ENCODE peak calls at places on chromosomes 2 and 18, in four cellular contexts. S is non-pigmented ciliary epithelial cell, K is right cardiac atrium, Q is HL-60. F is an unnamed sample.

GRCh38 chr2:85741811-85742507 is 11.8 kb upstream of the ATOH8 start:
- DNase-seq in S (no peak), K (peak), Q (no peak), F (no peak)

GRCh38 chr2:81648370-81648769 is 1343.8 kb upstream of the LRRTM1 start:
- DNase-seq in S (no peak), K (no peak), Q (no peak), F (no peak)

GRCh38 chr2:112706170-112706664 is 14.6 kb upstream of the NT5DC4 start:
- DNase-seq in S (peak), K (no peak), Q (peak), F (peak)

GRCh38 chr2:152047826-152048476 is 50.9 kb downstream of the CACNB4 start:
- DNase-seq in S (no peak), K (no peak), Q (no peak), F (no peak)

GRCh38 chr18:56257215-56257614 is 381.2 kb downstream of the TXNL1 start:
- DNase-seq in S (peak), K (no peak), Q (no peak), F (no peak)

GRCh38 chr2:212392048-212392447 is 146.6 kb downstream of the ERBB4 start:
- DNase-seq in S (peak), K (no peak), Q (no peak), F (no peak)

GRCh38 chr2:148046802-148047201 is 25.9 kb downstream of the MBD5 start:
- DNase-seq in S (no peak), K (no peak), Q (no peak), F (no peak)

GRCh38 chr18:22465859-22466602 is 48.3 kb upstream of the CTAGE1 start:
- DNase-seq in S (peak), K (no peak), Q (no peak), F (no peak)

GRCh38 chr2:158923180-158923594 is 45.3 kb upstream of the TANC1 start:
- DNase-seq in S (no peak), K (no peak), Q (no peak), F (no peak)

GRCh38 chr2:61074100-61074499 is 8.4 kb downstream of the SANBR start:
- DNase-seq in S (no peak), K (no peak), Q (no peak), F (no peak)

GRCh38 chr18:75244336-75244735 is 33.7 kb downstream of the TSHZ1 start:
- DNase-seq in S (no peak), K (no peak), Q (peak), F (no peak)

GRCh38 chr18:45932708-45933107 is 34.4 kb downstream of the EPG5 start:
- DNase-seq in S (no peak), K (no peak), Q (no peak), F (no peak)

GRCh38 chr2:74077636-74078035 is 70.1 kb downstream of the BOLA3 start:
- DNase-seq in S (no peak), K (no peak), Q (no peak), F (peak)

GRCh38 chr2:25251461-25252273 is 83.3 kb upstream of the POMC start:
- DNase-seq in S (no peak), K (peak), Q (no peak), F (peak)

GRCh38 chr2:214076527-214076926 is 334.3 kb upstream of the VWC2L start:
- DNase-seq in S (no peak), K (no peak), Q (no peak), F (no peak)

GRCh38 chr2:65204461-65205230 is 23.0 kb upstream of the ACTR2 start:
- DNase-seq in S (no peak), K (no peak), Q (peak), F (peak)

GRCh38 chr2:234950730-234951385 is 959 bp upstream of the SH3BP4 start:
- DNase-seq in S (no peak), K (no peak), Q (no peak), F (no peak)

GRCh38 chr2:75606851-75607798 is 39.5 kb upstream of the MRPL19 start:
- DNase-seq in S (peak), K (no peak), Q (no peak), F (no peak)

GRCh38 chr2:175930504-175930903 is 71.6 kb downstream of the LNPK start:
- DNase-seq in S (no peak), K (no peak), Q (no peak), F (no peak)

GRCh38 chr2:232419245-232420072 is 12.8 kb downstream of the ALPG start:
- DNase-seq in S (no peak), K (no peak), Q (no peak), F (no peak)